ENCODE peak calls at places on chromosomes 6 and 20, in four cellular contexts. One of them, this sample, is unnamed.

GRCh38 chr20:45552456-45552855 is 5.3 kb upstream of the EPPIN start:
- DNase-seq in H1: no peak
- DNase-seq in IMR-90: no peak
- DNase-seq in K562: no peak
- DNase-seq in this sample: no peak

GRCh38 chr6:90547079-90547478 is 39.8 kb downstream of the MAP3K7 start:
- DNase-seq in H1: no peak
- DNase-seq in IMR-90: no peak
- DNase-seq in K562: no peak
- DNase-seq in this sample: no peak

GRCh38 chr6:152338335-152339125 is 298.6 kb downstream of the SYNE1 start:
- DNase-seq in H1: peak; percentile 75
- DNase-seq in IMR-90: peak; percentile 21
- DNase-seq in K562: peak; percentile 41
- DNase-seq in this sample: no peak

GRCh38 chr6:116444092-116444491 is 17.1 kb upstream of the CALHM6 start:
- DNase-seq in H1: no peak
- DNase-seq in IMR-90: peak; percentile 51
- DNase-seq in K562: peak; percentile 24
- DNase-seq in this sample: no peak

GRCh38 chr6:108621117-108621516 is 60.4 kb downstream of the FOXO3 start:
- DNase-seq in H1: no peak
- DNase-seq in IMR-90: peak; percentile 90
- DNase-seq in K562: no peak
- DNase-seq in this sample: no peak

GRCh38 chr6:14987490-14987889 is 258.4 kb upstream of the JARID2 start:
- DNase-seq in H1: no peak
- DNase-seq in IMR-90: no peak
- DNase-seq in K562: no peak
- DNase-seq in this sample: no peak

GRCh38 chr6:28531479-28532128 is 5.9 kb downstream of the GPX5 start:
- DNase-seq in H1: no peak
- DNase-seq in IMR-90: no peak
- DNase-seq in K562: no peak
- DNase-seq in this sample: no peak

GRCh38 chr20:13661070-13661687 is 22.4 kb upstream of the TASP1 start:
- DNase-seq in H1: no peak
- DNase-seq in IMR-90: no peak
- DNase-seq in K562: no peak
- DNase-seq in this sample: no peak

GRCh38 chr6:151284431-151285060 is 44.8 kb downstream of the AKAP12 start:
- DNase-seq in H1: no peak
- DNase-seq in IMR-90: no peak
- DNase-seq in K562: no peak
- DNase-seq in this sample: no peak

GRCh38 chr6:149846321-149846720 is 17.8 kb downstream of the LRP11 start:
- DNase-seq in H1: no peak
- DNase-seq in IMR-90: peak; percentile 95
- DNase-seq in K562: no peak
- DNase-seq in this sample: no peak

GRCh38 chr6:4565301-4566250 is 210.6 kb upstream of the CDYL start:
- DNase-seq in H1: peak; percentile 40
- DNase-seq in IMR-90: no peak
- DNase-seq in K562: no peak
- DNase-seq in this sample: no peak

GRCh38 chr6:89693207-89693606 is 54.7 kb upstream of the LYRM2 start:
- DNase-seq in H1: no peak
- DNase-seq in IMR-90: peak; percentile 28
- DNase-seq in K562: no peak
- DNase-seq in this sample: no peak

GRCh38 chr6:45714795-45715507 is 300.7 kb downstream of the CLIC5 start:
- DNase-seq in H1: peak; percentile 49
- DNase-seq in IMR-90: peak; percentile 91
- DNase-seq in K562: peak; percentile 26
- DNase-seq in this sample: peak; percentile 48

GRCh38 chr6:30121446-30122065 is 8.7 kb upstream of the TRIM31 start:
- DNase-seq in H1: no peak
- DNase-seq in IMR-90: no peak
- DNase-seq in K562: no peak
- DNase-seq in this sample: no peak

GRCh38 chr6:30116724-30117123 is 3.8 kb upstream of the TRIM31 start:
- DNase-seq in H1: no peak
- DNase-seq in IMR-90: no peak
- DNase-seq in K562: no peak
- DNase-seq in this sample: no peak

GRCh38 chr6:30124391-30124790 is 11.5 kb upstream of the TRIM31 start:
- DNase-seq in H1: no peak
- DNase-seq in IMR-90: no peak
- DNase-seq in K562: no peak
- DNase-seq in this sample: no peak

GRCh38 chr6:30127238-30128093 is 8.5 kb upstream of the TRIM40 start:
- DNase-seq in H1: peak; percentile 70
- DNase-seq in IMR-90: no peak
- DNase-seq in K562: no peak
- DNase-seq in this sample: no peak

GRCh38 chr6:30122515-30122914 is 9.6 kb upstream of the TRIM31 start:
- DNase-seq in H1: no peak
- DNase-seq in IMR-90: no peak
- DNase-seq in K562: no peak
- DNase-seq in this sample: no peak
- TF ChIP-seq CHD1 in H1: no peak
- TF ChIP-seq CHD1 in IMR-90: no peak
- TF ChIP-seq CHD1 in K562: no peak
- TF ChIP-seq CHD1 in this sample: no peak

DNA sequence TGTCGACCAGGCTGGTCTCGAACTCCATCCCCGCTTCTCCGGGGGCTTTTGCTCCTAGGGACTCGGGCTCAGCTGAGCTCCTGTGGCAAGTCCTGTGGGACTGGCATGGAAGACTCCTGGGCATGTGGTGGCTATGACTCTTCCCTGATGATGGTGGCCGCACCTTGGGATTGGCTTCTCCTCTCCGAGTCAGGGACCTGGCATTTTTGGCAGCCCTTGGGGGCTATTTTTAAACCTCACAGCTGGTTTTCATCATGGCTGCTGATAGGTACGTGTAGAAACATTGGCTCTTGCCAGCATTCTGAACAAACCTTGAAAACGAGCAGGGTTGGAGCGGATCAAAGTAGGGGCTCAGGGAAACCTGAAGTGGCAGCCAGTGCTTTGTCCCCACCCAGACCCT is 54.1 kb downstream of the RBM38 start:
- DNase-seq in H1: no peak
- DNase-seq in IMR-90: peak; percentile 76
- DNase-seq in K562: no peak
- DNase-seq in this sample: no peak
- TF ChIP-seq CHD1 in H1: no peak
- TF ChIP-seq CHD1 in IMR-90: no peak
- TF ChIP-seq CHD1 in K562: no peak
- TF ChIP-seq CHD1 in this sample: no peak

GRCh38 chr6:137492771-137493217 is 1.4 kb downstream of the OLIG3 start:
- DNase-seq in H1: no peak
- DNase-seq in IMR-90: no peak
- DNase-seq in K562: no peak
- DNase-seq in this sample: no peak

GRCh38 chr6:137492289-137492688 is 1.9 kb downstream of the OLIG3 start:
- DNase-seq in H1: no peak
- DNase-seq in IMR-90: no peak
- DNase-seq in K562: no peak
- DNase-seq in this sample: no peak

GRCh38 chr6:137490961-137491360 is 3.2 kb downstream of the OLIG3 start:
- DNase-seq in H1: peak; percentile 56
- DNase-seq in IMR-90: no peak
- DNase-seq in K562: no peak
- DNase-seq in this sample: no peak

GRCh38 chr6:137490506-137490905 is 3.7 kb downstream of the OLIG3 start:
- DNase-seq in H1: no peak
- DNase-seq in IMR-90: no peak
- DNase-seq in K562: no peak
- DNase-seq in this sample: no peak

GRCh38 chr6:137491478-137491877 is 2.7 kb downstream of the OLIG3 start:
- DNase-seq in H1: no peak
- DNase-seq in IMR-90: no peak
- DNase-seq in K562: no peak
- DNase-seq in this sample: no peak
- TF ChIP-seq CHD1 in H1: no peak
- TF ChIP-seq CHD1 in IMR-90: no peak
- TF ChIP-seq CHD1 in K562: no peak
- TF ChIP-seq CHD1 in this sample: no peak

DNA sequence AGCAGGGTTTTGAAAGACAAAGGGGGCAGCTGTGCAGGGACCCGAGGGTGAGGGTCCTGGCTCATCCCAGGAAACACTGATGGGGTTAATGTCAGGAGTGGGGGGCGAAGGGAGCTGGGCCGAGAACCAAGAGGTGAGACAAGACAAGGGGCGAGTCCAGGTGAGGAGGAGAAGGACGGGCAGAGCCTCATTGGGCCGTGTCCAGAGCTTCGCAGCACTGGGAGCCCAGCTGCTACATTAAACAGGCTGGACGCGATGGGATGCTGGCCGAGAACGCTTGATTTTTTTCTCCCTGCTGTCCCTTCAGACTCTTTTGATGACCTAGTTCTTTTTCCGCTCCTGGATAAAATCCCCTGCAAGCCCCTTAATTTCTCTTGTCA is 172.8 kb upstream of the SNX9 start:
- DNase-seq in H1: no peak
- DNase-seq in IMR-90: no peak
- DNase-seq in K562: no peak
- DNase-seq in this sample: no peak
- TF ChIP-seq CHD1 in H1: no peak
- TF ChIP-seq CHD1 in IMR-90: no peak
- TF ChIP-seq CHD1 in K562: no peak
- TF ChIP-seq CHD1 in this sample: no peak

GRCh38 chr6:67133973-67134372 is 1426.9 kb upstream of the EYS start:
- DNase-seq in H1: no peak
- DNase-seq in IMR-90: no peak
- DNase-seq in K562: no peak
- DNase-seq in this sample: no peak

GRCh38 chr6:67129780-67130179 is 1422.8 kb upstream of the EYS start:
- DNase-seq in H1: no peak
- DNase-seq in IMR-90: no peak
- DNase-seq in K562: no peak
- DNase-seq in this sample: no peak

DNA sequence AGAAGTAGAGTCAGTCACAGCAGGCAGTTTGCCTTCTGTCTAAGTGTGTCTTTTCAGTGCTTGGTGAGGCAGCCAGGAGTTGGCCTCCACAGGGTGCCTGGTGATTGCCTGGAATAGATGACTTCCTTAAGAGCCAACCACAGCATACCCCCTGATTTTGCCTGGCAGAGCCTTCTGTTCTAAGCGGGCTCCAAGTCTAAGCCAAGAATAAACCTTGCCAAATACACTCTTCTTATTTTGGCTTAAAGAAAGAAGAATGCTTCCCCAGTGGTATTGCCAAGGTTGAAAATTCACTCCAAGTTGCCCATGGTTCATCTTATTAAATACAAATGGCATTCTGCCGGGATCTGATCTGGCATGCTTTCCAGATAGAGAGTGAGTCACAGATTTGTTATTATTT is 1424.8 kb upstream of the EYS start:
- DNase-seq in H1: no peak
- DNase-seq in IMR-90: no peak
- DNase-seq in K562: no peak
- DNase-seq in this sample: no peak
- TF ChIP-seq CHD1 in H1: no peak
- TF ChIP-seq CHD1 in IMR-90: no peak
- TF ChIP-seq CHD1 in K562: no peak
- TF ChIP-seq CHD1 in this sample: no peak

GRCh38 chr20:63071541-63072181 is 64.9 kb upstream of the BHLHE23 start:
- DNase-seq in H1: peak; percentile 85
- DNase-seq in IMR-90: peak; percentile 81
- DNase-seq in K562: peak; percentile 82
- DNase-seq in this sample: no peak

GRCh38 chr20:63073738-63074065 is 66.9 kb upstream of the BHLHE23 start:
- DNase-seq in H1: no peak
- DNase-seq in IMR-90: no peak
- DNase-seq in K562: no peak
- DNase-seq in this sample: no peak

GRCh38 chr20:63070771-63071540 is 64.2 kb upstream of the BHLHE23 start:
- DNase-seq in H1: no peak
- DNase-seq in IMR-90: no peak
- DNase-seq in K562: no peak
- DNase-seq in this sample: no peak

GRCh38 chr20:63073051-63073737 is 66.4 kb upstream of the BHLHE23 start:
- DNase-seq in H1: no peak
- DNase-seq in IMR-90: no peak
- DNase-seq in K562: no peak
- DNase-seq in this sample: no peak

GRCh38 chr20:63072231-63072791 is 65.5 kb upstream of the BHLHE23 start:
- DNase-seq in H1: no peak
- DNase-seq in IMR-90: no peak
- DNase-seq in K562: no peak
- DNase-seq in this sample: no peak
- TF ChIP-seq CHD1 in H1: no peak
- TF ChIP-seq CHD1 in IMR-90: no peak
- TF ChIP-seq CHD1 in K562: no peak
- TF ChIP-seq CHD1 in this sample: no peak